ENCODE peak calls at places on chromosomes 11 and 22, in nine cellular contexts. O is esophagus squamous epithelium, D is left kidney, H is AG10803, T is brain microvascular endothelial cell, R is renal cortical epithelial cell, N is OCI-M1, M is left cardiac atrium, Z is LoVo. A is an unnamed sample.

GRCh38 chr11:74877132-74877531 is 71.8 kb downstream of the XRRA1 start:
- DNase-seq in O (no peak), N (peak), M (no peak), T (peak), Z (no peak), H (no peak), D (peak), R (no peak), A (no peak)

GRCh38 chr11:75301131-75301530 is 50.3 kb downstream of the ARRB1 start:
- DNase-seq in Z (no peak), H (no peak), D (no peak), M (no peak), R (no peak), O (no peak), T (no peak), N (no peak), A (no peak)

GRCh38 chr11:96168623-96169022 is 174.4 kb downstream of the MAML2 start:
- DNase-seq in M (peak), T (peak), Z (no peak), N (no peak), O (no peak), R (peak), H (peak), D (no peak), A (peak)

GRCh38 chr11:70095541-70096252 is 17.6 kb downstream of the ANO1 start:
- DNase-seq in H (no peak), Z (no peak), N (no peak), D (no peak), T (no peak), R (no peak), O (no peak), M (no peak), A (peak)

GRCh38 chr11:47590026-47590861 is 3.8 kb downstream of the FAM180B start:
- DNase-seq in O (no peak), H (no peak), T (no peak), Z (no peak), M (no peak), N (no peak), R (no peak), D (peak), A (no peak)

GRCh38 chr11:2804701-2805387 is 80.7 kb downstream of the CDKN1C start:
- DNase-seq in N (no peak), R (no peak), M (peak), T (no peak), Z (no peak), O (no peak), D (no peak), H (no peak), A (no peak)

GRCh38 chr11:69801513-69802335 is 17.5 kb downstream of the FGF3 start:
- DNase-seq in R (peak), T (no peak), Z (no peak), O (no peak), N (peak), M (no peak), D (peak), H (no peak), A (peak)

GRCh38 chr11:70608568-70609314 is 210.4 kb downstream of the CTTN start:
- DNase-seq in H (peak), O (no peak), D (peak), M (no peak), Z (no peak), T (peak), N (no peak), R (no peak), A (peak)

GRCh38 chr11:111736621-111737055 is 29.6 kb downstream of the PPP2R1B start:
- DNase-seq in O (no peak), T (no peak), R (peak), M (no peak), H (peak), Z (no peak), N (no peak), D (no peak), A (peak)

GRCh38 chr22:19880786-19881569 is 26.3 kb upstream of the GNB1L start:
- DNase-seq in H (peak), R (peak), N (no peak), M (peak), Z (peak), D (peak), T (peak), O (no peak), A (peak)

GRCh38 chr11:111733009-111733408 is 33.2 kb downstream of the PPP2R1B start:
- DNase-seq in M (peak), Z (no peak), R (peak), H (peak), O (no peak), T (peak), N (no peak), D (peak), A (peak)

GRCh38 chr22:42279425-42280020 is 9.1 kb upstream of the TCF20 start:
- DNase-seq in N (no peak), R (no peak), Z (no peak), H (no peak), T (no peak), D (no peak), M (no peak), O (no peak), A (no peak)

GRCh38 chr11:78562398-78562797 is 12.3 kb downstream of the NARS2 start:
- DNase-seq in O (no peak), H (peak), T (no peak), R (peak), D (no peak), Z (no peak), N (no peak), M (no peak), A (peak)

GRCh38 chr22:20881231-20881630 is 22.4 kb downstream of the SNAP29 start:
- DNase-seq in H (no peak), O (no peak), N (no peak), M (no peak), T (no peak), D (no peak), R (peak), Z (no peak), A (peak)

GRCh38 chr11:10750838-10751580 is at the start of gene CTR9:
- DNase-seq in Z (peak), H (peak), D (peak), T (peak), O (peak), M (peak), R (peak), N (peak), A (peak)

GRCh38 chr11:69923641-69924307 is 104.6 kb upstream of the FGF3 start:
- DNase-seq in R (no peak), O (no peak), N (no peak), T (no peak), H (no peak), D (no peak), M (no peak), Z (no peak), A (no peak)

GRCh38 chr11:37595845-37596244 is 997.8 kb upstream of the RAG2 start:
- DNase-seq in H (no peak), R (no peak), Z (no peak), T (no peak), O (no peak), D (no peak), N (no peak), M (no peak), A (no peak)

GRCh38 chr11:104165014-104165413 is 1.1 kb upstream of the PDGFD start:
- DNase-seq in O (no peak), T (no peak), N (no peak), M (no peak), R (no peak), D (no peak), Z (no peak), H (no peak), A (no peak)

GRCh38 chr11:115257286-115258077 is 246.7 kb downstream of the CADM1 start:
- DNase-seq in O (no peak), M (no peak), D (peak), Z (no peak), T (no peak), H (no peak), R (no peak), N (no peak), A (no peak)

GRCh38 chr11:35714882-35715612 is 52.5 kb downstream of the TRIM44 start:
- DNase-seq in H (peak), R (peak), N (no peak), D (peak), O (no peak), M (no peak), Z (no peak), T (peak), A (peak)

GRCh38 chr22:42379961-42380537 is 52.2 kb downstream of the NFAM1 start:
- DNase-seq in R (no peak), H (no peak), D (peak), O (no peak), N (no peak), M (no peak), T (no peak), Z (no peak), A (no peak)

GRCh38 chr11:61880050-61880449 is 11.3 kb downstream of the FADS3 start:
- DNase-seq in R (no peak), N (no peak), M (no peak), Z (no peak), T (no peak), H (no peak), O (no peak), D (no peak), A (no peak)

GRCh38 chr22:30486661-30487115 is 14.9 kb upstream of the SEC14L3 start:
- DNase-seq in O (no peak), H (no peak), Z (no peak), T (no peak), M (no peak), R (peak), N (no peak), D (no peak), A (no peak)

A was measured in EH.